ENCODE peak calls at places on chromosomes 7 and 10, in ten cellular contexts. U is cardiac muscle cell; C is A549; F is PC-3; O is H9; K is astrocyte; Q is CD8-positive, alpha-beta T cell; X is heart left ventricle; V is lower lobe of right lung; Z is sigmoid colon. W is an unnamed sample.

GRCh38 chr7:19333706-19334105 is 188.5 kb upstream of the FERD3L start:
- DNase-seq in U (peak; percentile 2), C (no peak), F (no peak), O (no peak), K (no peak), Q (no peak), X (no peak), V (no peak), Z (no peak), W (no peak)

GRCh38 chr10:50622497-50623298 is 1.1 kb downstream of the SGMS1 start:
- DNase-seq in U (peak; percentile 64), C (peak; percentile 17), F (peak; percentile 73), O (no peak), K (peak; percentile 37), Q (peak; percentile 34), X (peak; percentile 77), V (peak; percentile 72), Z (peak; percentile 81), W (peak; percentile 32)

GRCh38 chr7:31758770-31759169 is 71.8 kb downstream of the PPP1R17 start:
- DNase-seq in U (no peak), C (no peak), F (no peak), O (no peak), K (no peak), Q (no peak), X (no peak), V (no peak), Z (no peak), W (no peak)

GRCh38 chr10:109029870-109030269 is 893.4 kb downstream of the XPNPEP1 start:
- DNase-seq in U (no peak), C (no peak), F (no peak), O (no peak), K (peak; percentile 1), Q (no peak), X (no peak), V (no peak), Z (no peak), W (no peak)

GRCh38 chr10:74799840-74800239 is 26.6 kb upstream of the KAT6B start:
- DNase-seq in U (no peak), C (peak; percentile 44), F (peak; percentile 100), O (no peak), K (peak; percentile 93), Q (no peak), X (no peak), V (no peak), Z (no peak), W (peak; percentile 14)

GRCh38 chr10:14952851-14953451 is 945 bp downstream of the DCLRE1C start:
- DNase-seq in U (no peak), C (no peak), F (no peak), O (peak; percentile 45), K (no peak), Q (no peak), X (no peak), V (no peak), Z (no peak), W (no peak)

GRCh38 chr10:4061441-4061951 is 276.5 kb upstream of the KLF6 start:
- DNase-seq in U (no peak), C (no peak), F (no peak), O (no peak), K (no peak), Q (no peak), X (peak; percentile 66), V (no peak), Z (peak; percentile 91), W (peak; percentile 97)

GRCh38 chr7:51313276-51314035 is 3.2 kb downstream of the COBL start:
- DNase-seq in U (no peak), C (no peak), F (no peak), O (no peak), K (no peak), Q (no peak), X (no peak), V (no peak), Z (no peak), W (no peak)

DNA sequence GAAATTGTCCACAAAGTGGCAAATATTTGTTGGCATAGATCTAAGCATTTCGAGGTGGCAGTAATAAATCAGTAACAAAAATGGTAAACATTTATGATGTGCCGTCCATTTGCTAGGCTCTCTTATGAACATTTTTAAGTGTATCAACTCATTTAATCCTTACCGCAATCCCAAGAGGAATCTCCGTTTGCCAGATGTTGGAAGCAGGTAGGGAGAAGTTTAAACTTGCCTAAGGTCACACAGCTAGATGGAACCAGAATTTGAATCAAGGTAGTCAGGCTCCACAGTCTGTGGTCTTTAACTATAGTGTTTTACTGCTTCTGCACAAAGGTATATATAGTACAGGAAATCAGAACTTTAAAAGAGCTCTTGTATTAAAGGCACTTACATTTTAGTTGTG is 2.6 kb downstream of the MKLN1 start:
- DNase-seq in U (no peak), C (no peak), F (no peak), O (no peak), K (no peak), Q (no peak), X (no peak), V (no peak), Z (no peak), W (no peak)
- H3K27ac ChIP-seq in U (peak overlapping the region; percentile 100), C (peak overlapping the region; percentile 59), F (no peak overlapping the region), O (no peak overlapping the region), K (no peak overlapping the region), Q (no peak overlapping the region), X (no peak overlapping the region), V (no peak overlapping the region), Z (no peak overlapping the region), W (peak overlapping the region; percentile 98)

GRCh38 chr10:111078505-111079185 is 1.8 kb downstream of the ADRA2A start:
- DNase-seq in U (no peak), C (no peak), F (no peak), O (peak; percentile 43), K (no peak), Q (no peak), X (no peak), V (no peak), Z (no peak), W (no peak)

GRCh38 chr10:111076682-111077661 is at the start of gene ADRA2A:
- DNase-seq in U (peak; percentile 75), C (peak; percentile 44), F (peak; percentile 12), O (peak; percentile 79), K (peak; percentile 28), Q (no peak), X (peak; percentile 71), V (peak; percentile 57), Z (no peak), W (no peak)

GRCh38 chr10:111079241-111079760 is 2.5 kb downstream of the ADRA2A start:
- DNase-seq in U (no peak), C (no peak), F (no peak), O (no peak), K (no peak), Q (no peak), X (no peak), V (no peak), Z (no peak), W (no peak)

GRCh38 chr10:111076191-111076681 is 593 bp upstream of the ADRA2A start:
- DNase-seq in U (peak; percentile 83), C (peak; percentile 58), F (peak; percentile 44), O (peak; percentile 91), K (peak; percentile 22), Q (peak; percentile 31), X (peak; percentile 84), V (peak; percentile 64), Z (peak; percentile 80), W (peak; percentile 31)

DNA sequence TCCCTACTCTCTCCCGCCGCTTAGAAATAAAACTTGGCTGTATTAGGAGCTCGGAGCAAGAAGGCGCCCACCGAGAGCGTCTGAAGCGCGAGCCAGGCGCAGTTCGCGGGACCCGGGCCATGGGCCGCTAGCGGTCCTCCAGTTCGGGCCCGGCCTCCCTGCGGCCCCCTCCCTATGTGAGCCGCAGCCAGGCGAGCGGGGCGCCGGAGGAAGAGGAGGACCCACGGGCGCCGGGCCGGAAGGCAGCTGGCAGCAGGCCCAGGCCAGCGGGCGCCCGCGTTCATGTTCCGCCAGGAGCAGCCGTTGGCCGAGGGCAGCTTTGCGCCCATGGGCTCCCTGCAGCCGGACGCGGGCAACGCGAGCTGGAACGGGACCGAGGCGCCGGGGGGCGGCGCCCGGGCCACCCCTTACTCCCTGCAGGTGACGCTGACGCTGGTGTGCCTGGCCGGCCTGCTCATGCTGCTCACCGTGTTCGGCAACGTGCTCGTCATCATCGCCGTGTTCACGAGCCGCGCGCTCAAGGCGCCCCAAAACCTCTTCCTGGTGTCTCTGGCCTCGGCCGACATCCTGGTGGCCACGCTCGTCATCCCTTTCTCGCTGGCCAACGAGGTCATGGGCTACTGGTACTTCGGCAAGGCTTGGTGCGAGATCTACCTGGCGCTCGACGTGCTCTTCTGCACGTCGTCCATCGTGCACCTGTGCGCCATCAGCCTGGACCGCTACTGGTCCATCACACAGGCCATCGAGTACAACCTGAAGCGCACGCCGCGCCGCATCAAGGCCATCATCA is 1.1 kb downstream of the ADRA2A start:
- DNase-seq in U (no peak), C (no peak), F (no peak), O (peak; percentile 46), K (no peak), Q (no peak), X (no peak), V (peak; percentile 52), Z (no peak), W (no peak)
- TF ChIP-seq CTCF in U (no peak), C (no peak), F (no peak), O (no peak), K (no peak), Q (no peak), X (no peak), V (no peak), Z (no peak), W (no peak)

DNA sequence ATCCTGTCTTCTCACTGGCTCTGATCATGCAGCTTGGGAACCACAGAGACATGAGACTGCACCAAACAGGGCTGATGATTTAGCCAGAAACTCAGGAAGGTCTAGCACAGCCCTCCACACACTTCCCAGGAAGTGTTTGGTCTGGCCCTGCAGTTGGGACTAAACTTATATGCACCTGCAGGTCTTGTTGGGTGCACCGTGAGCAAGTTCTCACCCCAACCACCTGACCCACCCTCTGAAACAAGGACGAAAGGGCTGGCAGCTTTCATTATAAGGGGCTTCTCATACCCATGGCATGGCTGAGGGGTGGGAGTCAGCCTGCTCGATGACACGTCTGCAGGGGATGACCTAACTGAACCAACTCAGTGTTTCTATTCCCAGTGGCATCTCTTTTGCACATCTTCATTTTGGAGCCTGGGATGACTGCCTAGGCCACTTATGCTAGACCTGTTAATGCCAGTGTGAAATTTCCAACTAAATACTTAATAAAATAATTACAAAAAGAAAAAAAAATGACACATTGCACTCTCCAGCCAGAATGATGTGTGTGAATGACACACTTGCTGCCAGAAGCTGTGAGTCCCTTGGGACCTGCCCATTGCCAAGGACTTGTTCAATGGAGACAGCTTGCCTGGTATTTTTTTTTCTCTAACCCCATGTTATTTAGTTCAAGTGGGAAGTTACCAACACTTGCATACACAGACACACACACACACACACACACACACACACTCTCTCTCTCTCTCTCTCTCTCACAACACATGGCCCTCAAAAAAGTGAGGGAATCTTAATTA is 102.6 kb downstream of the NEURL1 start:
- DNase-seq in U (no peak), C (no peak), F (no peak), O (no peak), K (no peak), Q (no peak), X (no peak), V (no peak), Z (no peak), W (no peak)
- H3K27ac ChIP-seq in U (no peak overlapping the region), C (no peak overlapping the region), F (no peak overlapping the region), O (no peak overlapping the region), K (no peak overlapping the region), Q (no peak overlapping the region), X (no peak overlapping the region), V (no peak overlapping the region), Z (no peak overlapping the region), W (no peak overlapping the region)

GRCh38 chr7:92884218-92884617 is 47.8 kb upstream of the CDK6 start:
- DNase-seq in U (no peak), C (no peak), F (no peak), O (no peak), K (no peak), Q (no peak), X (no peak), V (no peak), Z (no peak), W (no peak)

GRCh38 chr7:92882760-92883159 is 46.4 kb upstream of the CDK6 start:
- DNase-seq in U (no peak), C (no peak), F (no peak), O (no peak), K (no peak), Q (no peak), X (no peak), V (no peak), Z (no peak), W (no peak)

GRCh38 chr7:92881091-92881485 is 44.7 kb upstream of the CDK6 start:
- DNase-seq in U (no peak), C (no peak), F (no peak), O (no peak), K (no peak), Q (no peak), X (no peak), V (no peak), Z (no peak), W (no peak)

GRCh38 chr7:92877367-92877766 is 41.0 kb upstream of the CDK6 start:
- DNase-seq in U (no peak), C (no peak), F (no peak), O (no peak), K (no peak), Q (no peak), X (no peak), V (no peak), Z (no peak), W (no peak)

GRCh38 chr7:92880212-92881090 is 44.1 kb upstream of the CDK6 start:
- DNase-seq in U (peak; percentile 71), C (peak; percentile 47), F (peak; percentile 16), O (peak; percentile 77), K (no peak), Q (no peak), X (no peak), V (no peak), Z (no peak), W (no peak)
- TF ChIP-seq CTCF in U (peak; percentile 33), C (peak; percentile 23), F (peak; percentile 37), O (peak; percentile 81), K (no peak), Q (no peak), X (peak; percentile 11), V (peak; percentile 47), Z (no peak), W (peak; percentile 11)